ENCODE peak calls at places on chromosomes 16 and 17, in six cellular contexts. L is HS-27A; O is substantia nigra; P is GM19239; G is stimulated activated CD4-positive, alpha-beta T cell treated with anti-CD3 and anti-CD28 coated beads, Interleukin-4, amount 100 ng/mL, for 4 hours; E is HTR-8/SVneo. W is an unnamed sample.

GRCh38 chr16:21101631-21102420 is 48.8 kb downstream of the DNAH3 start:
- DNase-seq in O (no peak), L (no peak), P (no peak), G (peak), E (peak), W (no peak)

GRCh38 chr17:79142375-79142774 is 67.8 kb downstream of the ENGASE start:
- DNase-seq in L (no peak), G (no peak), E (no peak), P (no peak), O (no peak), W (no peak)

GRCh38 chr16:64545769-64546168 is 576.1 kb downstream of the CDH11 start:
- DNase-seq in L (no peak), P (no peak), E (no peak), O (no peak), G (no peak), W (no peak)

GRCh38 chr17:47956818-47957590 is 679 bp downstream of the PRR15L start:
- DNase-seq in O (no peak), E (no peak), G (no peak), P (no peak), L (no peak), W (no peak)

GRCh38 chr16:78437352-78437968 is 338.0 kb downstream of the WWOX start:
- DNase-seq in P (peak), G (peak), O (peak), E (no peak), L (no peak), W (peak)

GRCh38 chr17:32445075-32445427 is 741 bp downstream of the PSMD11 start:
- DNase-seq in G (peak), L (no peak), O (no peak), P (no peak), E (peak), W (no peak)

GRCh38 chr17:47604268-47604927 is 45.3 kb upstream of the KPNB1 start:
- DNase-seq in L (no peak), P (no peak), E (no peak), O (no peak), G (no peak), W (no peak)

GRCh38 chr16:84982434-84982833 is 28.9 kb downstream of the ZDHHC7 start:
- DNase-seq in O (no peak), P (no peak), E (no peak), L (no peak), G (no peak), W (no peak)

GRCh38 chr16:27515874-27516353 is 33.8 kb downstream of the GTF3C1 start:
- DNase-seq in P (peak), G (peak), E (peak), L (no peak), O (no peak), W (no peak)

GRCh38 chr17:50667259-50668024 is 32.8 kb downstream of the ABCC3 start:
- DNase-seq in P (no peak), E (no peak), G (no peak), L (no peak), O (no peak), W (no peak)

GRCh38 chr17:76707985-76708807 is 2.6 kb downstream of the MXRA7 start:
- DNase-seq in G (no peak), O (peak), E (no peak), L (no peak), P (no peak), W (no peak)

GRCh38 chr17:31787857-31788570 is 71.0 kb downstream of the COPRS start:
- DNase-seq in G (no peak), P (no peak), O (no peak), E (peak), L (peak), W (no peak)

GRCh38 chr16:9364721-9365693 is 273.6 kb downstream of the HAPSTR1 start:
- DNase-seq in L (no peak), P (no peak), G (no peak), E (no peak), O (peak), W (no peak)

GRCh38 chr16:31143036-31143888 is 6.6 kb downstream of the PRSS36 start:
- DNase-seq in E (no peak), O (no peak), P (no peak), L (no peak), G (no peak), W (no peak)

GRCh38 chr17:80510132-80510531 is 33.7 kb upstream of the NPTX1 start:
- DNase-seq in G (no peak), L (no peak), E (no peak), O (no peak), P (no peak), W (no peak)

GRCh38 chr17:47703191-47703591 is 9.2 kb downstream of the TBKBP1 start:
- DNase-seq in O (no peak), L (no peak), G (peak), E (no peak), P (no peak), W (no peak)

GRCh38 chr16:16029431-16030011 is 80.1 kb downstream of the ABCC1 start:
- DNase-seq in P (no peak), L (no peak), E (no peak), O (no peak), G (no peak), W (no peak)

GRCh38 chr16:78045865-78046581 is 23.7 kb downstream of the CLEC3A start:
- DNase-seq in P (peak), G (peak), L (no peak), E (peak), O (peak), W (no peak)

GRCh38 chr17:17907469-17907868 is 64.7 kb downstream of the TOM1L2 start:
- DNase-seq in P (no peak), O (no peak), E (no peak), G (no peak), L (no peak), W (no peak)

GRCh38 chr17:41599680-41600079 is 12.9 kb downstream of the KRT16 start:
- DNase-seq in O (no peak), E (no peak), P (no peak), G (no peak), L (no peak), W (no peak)

GRCh38 chr17:49527927-49528651 is 33.0 kb downstream of the NGFR start:
- DNase-seq in L (no peak), P (no peak), O (no peak), E (no peak), G (no peak), W (no peak)

GRCh38 chr17:78442648-78443128 is 64.2 kb downstream of the PGS1 start:
- DNase-seq in G (no peak), O (no peak), L (no peak), P (no peak), E (no peak), W (no peak)

W was measured in memory B cell.